ENCODE peak calls at places on chromosomes 5 and 9, in seven cellular contexts. Q, F, I, M, P, U and X are unnamed samples.

GRCh38 chr9:76374702-76375543 is 19.3 kb downstream of the RFK start:
- DNase-seq in Q (peak), F (peak), I (no peak), M (no peak), P (peak), U (no peak), X (no peak)

GRCh38 chr9:29778281-29778849 is 2205.1 kb upstream of the C9orf72 start:
- DNase-seq in Q (no peak), F (no peak), I (no peak), M (no peak), P (no peak), U (no peak), X (no peak)

GRCh38 chr9:34252016-34252415 is 73.2 kb downstream of the UBAP1 start:
- DNase-seq in Q (no peak), F (peak), I (no peak), M (no peak), P (no peak), U (no peak), X (no peak)

GRCh38 chr9:113738898-113739604 is 137.1 kb upstream of the ZNF618 start:
- DNase-seq in Q (no peak), F (no peak), I (no peak), M (no peak), P (no peak), U (no peak), X (no peak)

GRCh38 chr5:9622891-9623547 is 7.1 kb downstream of the TAS2R1 start:
- DNase-seq in Q (no peak), F (peak), I (no peak), M (no peak), P (no peak), U (no peak), X (no peak)

GRCh38 chr5:108749130-108749861 is 1.6 kb downstream of the FER start:
- DNase-seq in Q (peak), F (peak), I (no peak), M (peak), P (no peak), U (peak), X (no peak)

GRCh38 chr5:107253246-107253645 is 417.5 kb downstream of the EFNA5 start:
- DNase-seq in Q (no peak), F (no peak), I (no peak), M (no peak), P (no peak), U (no peak), X (no peak)

GRCh38 chr5:92945630-92946097 is 635.4 kb downstream of the NR2F1-AS1 start:
- DNase-seq in Q (peak), F (peak), I (no peak), M (no peak), P (no peak), U (no peak), X (no peak)

GRCh38 chr5:147979761-147980160 is 73.4 kb upstream of the C5orf46 start:
- DNase-seq in Q (no peak), F (no peak), I (no peak), M (no peak), P (no peak), U (no peak), X (no peak)

GRCh38 chr5:158978061-158978745 is 121.5 kb downstream of the EBF1 start:
- DNase-seq in Q (no peak), F (peak), I (no peak), M (no peak), P (peak), U (no peak), X (no peak)

GRCh38 chr9:89179535-89179919 is 909 bp upstream of the SHC3 start:
- DNase-seq in Q (no peak), F (peak), I (no peak), M (no peak), P (no peak), U (no peak), X (no peak)

GRCh38 chr5:149425729-149426128 is 46.6 kb upstream of the IL17B start:
- DNase-seq in Q (no peak), F (no peak), I (no peak), M (no peak), P (no peak), U (no peak), X (no peak)

GRCh38 chr9:121055642-121056143 is 5.6 kb upstream of the C5 start:
- DNase-seq in Q (peak), F (no peak), I (no peak), M (no peak), P (no peak), U (no peak), X (no peak)

GRCh38 chr5:139667730-139668063 is 19.5 kb downstream of the CXXC5 start:
- DNase-seq in Q (no peak), F (peak), I (no peak), M (no peak), P (no peak), U (no peak), X (no peak)

GRCh38 chr5:84384604-84385575 is at the start of gene EDIL3:
- DNase-seq in Q (peak), F (peak), I (no peak), M (no peak), P (no peak), U (peak), X (no peak)

GRCh38 chr5:16437974-16438373 is 27.6 kb downstream of the ZNF622 start:
- DNase-seq in Q (no peak), F (no peak), I (no peak), M (no peak), P (no peak), U (no peak), X (no peak)

GRCh38 chr5:84433461-84433860 is 48.8 kb upstream of the EDIL3 start:
- DNase-seq in Q (no peak), F (peak), I (no peak), M (no peak), P (no peak), U (no peak), X (no peak)

GRCh38 chr9:77954018-77954417 is 77.6 kb downstream of the GNAQ start:
- DNase-seq in Q (no peak), F (peak), I (no peak), M (no peak), P (no peak), U (no peak), X (no peak)

GRCh38 chr5:107831612-107832395 is 161.1 kb upstream of the EFNA5 start:
- DNase-seq in Q (no peak), F (peak), I (no peak), M (no peak), P (no peak), U (no peak), X (no peak)

GRCh38 chr9:121009657-121010056 is 40.4 kb downstream of the C5 start:
- DNase-seq in Q (no peak), F (no peak), I (no peak), M (no peak), P (no peak), U (no peak), X (no peak)

GRCh38 chr5:173329370-173330150 is 1.3 kb upstream of the STC2 start:
- DNase-seq in Q (peak), F (no peak), I (no peak), M (peak), P (no peak), U (no peak), X (no peak)